ENCODE peak calls at places on chromosomes 16 and 17, in eight cellular contexts. One of them, this sample, is unnamed.

GRCh38 chr16:66934138-66934838 is at the start of gene CIAO2B:
- DNase-seq in AG04449: no peak
- DNase-seq in spleen: peak
- DNase-seq in neural crest cell: peak
- DNase-seq in CD8-positive, alpha-beta T cell: peak
- DNase-seq in neural progenitor cell: peak
- DNase-seq in heart right ventricle: peak
- DNase-seq in testis: peak
- DNase-seq in this sample: peak

GRCh38 chr17:60139438-60140285 is 10.1 kb upstream of the CA4 start:
- DNase-seq in CD8-positive, alpha-beta T cell: peak
- DNase-seq in spleen: peak
- DNase-seq in neural progenitor cell: peak
- DNase-seq in AG04449: no peak
- DNase-seq in heart right ventricle: peak
- DNase-seq in neural crest cell: peak
- DNase-seq in testis: peak
- DNase-seq in this sample: peak

GRCh38 chr16:52690468-52690867 is 143.5 kb upstream of the TOX3 start:
- DNase-seq in testis: no peak
- DNase-seq in CD8-positive, alpha-beta T cell: no peak
- DNase-seq in neural progenitor cell: no peak
- DNase-seq in neural crest cell: no peak
- DNase-seq in AG04449: no peak
- DNase-seq in spleen: no peak
- DNase-seq in heart right ventricle: no peak
- DNase-seq in this sample: no peak

GRCh38 chr16:66476328-66477027 is 49.4 kb downstream of the BEAN1 start:
- DNase-seq in neural crest cell: no peak
- DNase-seq in CD8-positive, alpha-beta T cell: peak
- DNase-seq in spleen: peak
- DNase-seq in neural progenitor cell: no peak
- DNase-seq in heart right ventricle: no peak
- DNase-seq in AG04449: no peak
- DNase-seq in testis: no peak
- DNase-seq in this sample: no peak

GRCh38 chr16:70372921-70373550 is 26.3 kb downstream of the DDX19A start:
- DNase-seq in neural crest cell: no peak
- DNase-seq in testis: no peak
- DNase-seq in spleen: no peak
- DNase-seq in neural progenitor cell: no peak
- DNase-seq in CD8-positive, alpha-beta T cell: no peak
- DNase-seq in heart right ventricle: no peak
- DNase-seq in AG04449: no peak
- DNase-seq in this sample: no peak

GRCh38 chr16:53216798-53217197 is 162.0 kb downstream of the CHD9 start:
- DNase-seq in CD8-positive, alpha-beta T cell: no peak
- DNase-seq in AG04449: no peak
- DNase-seq in testis: no peak
- DNase-seq in neural progenitor cell: no peak
- DNase-seq in neural crest cell: no peak
- DNase-seq in spleen: no peak
- DNase-seq in heart right ventricle: no peak
- DNase-seq in this sample: no peak

GRCh38 chr16:3842994-3843393 is 37.5 kb downstream of the CREBBP start:
- DNase-seq in CD8-positive, alpha-beta T cell: no peak
- DNase-seq in testis: no peak
- DNase-seq in AG04449: no peak
- DNase-seq in heart right ventricle: no peak
- DNase-seq in neural crest cell: no peak
- DNase-seq in neural progenitor cell: no peak
- DNase-seq in spleen: no peak
- DNase-seq in this sample: no peak

GRCh38 chr16:50281391-50282009 is 15.1 kb downstream of the ADCY7 start:
- DNase-seq in testis: no peak
- DNase-seq in neural progenitor cell: no peak
- DNase-seq in AG04449: no peak
- DNase-seq in heart right ventricle: peak
- DNase-seq in spleen: peak
- DNase-seq in neural crest cell: no peak
- DNase-seq in CD8-positive, alpha-beta T cell: no peak
- DNase-seq in this sample: no peak

GRCh38 chr16:64982581-64982980 is 139.3 kb downstream of the CDH11 start:
- DNase-seq in AG04449: no peak
- DNase-seq in CD8-positive, alpha-beta T cell: no peak
- DNase-seq in heart right ventricle: no peak
- DNase-seq in spleen: no peak
- DNase-seq in neural crest cell: no peak
- DNase-seq in testis: no peak
- DNase-seq in neural progenitor cell: no peak
- DNase-seq in this sample: no peak

GRCh38 chr17:29566473-29567361 is at the start of gene ABHD15:
- DNase-seq in spleen: peak
- DNase-seq in heart right ventricle: peak
- DNase-seq in CD8-positive, alpha-beta T cell: peak
- DNase-seq in neural progenitor cell: peak
- DNase-seq in testis: peak
- DNase-seq in neural crest cell: no peak
- DNase-seq in AG04449: no peak
- DNase-seq in this sample: peak
- TF ChIP-seq CTCF in spleen: no peak
- TF ChIP-seq CTCF in heart right ventricle: no peak
- TF ChIP-seq CTCF in CD8-positive, alpha-beta T cell: no peak
- TF ChIP-seq CTCF in neural progenitor cell: no peak
- TF ChIP-seq CTCF in testis: no peak
- TF ChIP-seq CTCF in neural crest cell: no peak
- TF ChIP-seq CTCF in AG04449: no peak
- TF ChIP-seq CTCF in this sample: no peak

DNA sequence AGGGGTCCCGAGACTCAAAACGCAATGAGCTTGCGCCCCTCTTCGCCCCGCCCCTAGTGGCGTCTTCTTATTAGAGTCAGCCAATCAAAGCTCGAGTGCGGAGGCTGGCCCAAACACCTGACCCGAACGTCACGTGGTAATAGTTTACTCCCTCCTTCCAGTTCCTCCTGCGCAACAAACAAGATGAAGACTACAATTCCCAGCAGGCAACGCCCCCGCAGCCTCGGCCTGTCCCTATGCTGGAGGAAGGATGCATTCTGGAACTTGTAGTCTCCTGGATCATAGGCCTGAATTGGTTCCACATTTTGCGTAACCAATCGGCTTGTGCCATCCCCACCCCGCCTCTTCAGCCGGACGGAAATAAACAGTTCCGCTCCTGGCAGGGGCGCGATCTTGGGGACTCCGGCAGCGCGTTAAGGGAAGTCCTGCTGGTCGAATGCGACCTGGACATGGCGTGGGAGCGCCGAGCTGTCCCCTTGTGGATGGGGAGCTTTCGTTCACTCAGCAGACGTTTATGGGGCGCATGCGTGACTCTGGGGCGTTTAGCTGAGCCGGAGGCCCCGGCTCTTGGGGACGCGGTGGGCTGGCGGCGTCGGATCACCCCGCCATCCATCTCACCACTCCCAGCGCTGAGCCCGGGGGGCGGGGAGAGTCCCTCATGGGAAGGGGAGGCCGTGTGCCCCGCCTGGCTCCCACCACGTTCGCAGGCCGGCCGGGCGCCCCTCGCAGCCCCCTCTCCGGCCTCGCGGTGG is at the start of gene WBP2:
- DNase-seq in neural progenitor cell: peak
- DNase-seq in testis: peak
- DNase-seq in AG04449: peak
- DNase-seq in heart right ventricle: peak
- DNase-seq in spleen: peak
- DNase-seq in CD8-positive, alpha-beta T cell: peak
- DNase-seq in neural crest cell: peak
- DNase-seq in this sample: peak
- TF ChIP-seq CTCF in neural progenitor cell: peak
- TF ChIP-seq CTCF in testis: peak
- TF ChIP-seq CTCF in AG04449: peak
- TF ChIP-seq CTCF in heart right ventricle: peak
- TF ChIP-seq CTCF in spleen: peak
- TF ChIP-seq CTCF in CD8-positive, alpha-beta T cell: no peak
- TF ChIP-seq CTCF in neural crest cell: peak
- TF ChIP-seq CTCF in this sample: no peak

GRCh38 chr17:38605852-38606645 is at the start of gene SRCIN1:
- DNase-seq in testis: peak
- DNase-seq in spleen: peak
- DNase-seq in AG04449: no peak
- DNase-seq in neural progenitor cell: peak
- DNase-seq in neural crest cell: peak
- DNase-seq in heart right ventricle: peak
- DNase-seq in CD8-positive, alpha-beta T cell: no peak
- DNase-seq in this sample: no peak

GRCh38 chr17:38602862-38603785 is 2.6 kb downstream of the SRCIN1 start:
- DNase-seq in CD8-positive, alpha-beta T cell: no peak
- DNase-seq in neural crest cell: no peak
- DNase-seq in testis: no peak
- DNase-seq in spleen: no peak
- DNase-seq in neural progenitor cell: peak
- DNase-seq in AG04449: no peak
- DNase-seq in heart right ventricle: no peak
- DNase-seq in this sample: no peak

GRCh38 chr17:38605230-38605851 is 411 bp downstream of the SRCIN1 start:
- DNase-seq in AG04449: no peak
- DNase-seq in CD8-positive, alpha-beta T cell: no peak
- DNase-seq in testis: no peak
- DNase-seq in neural progenitor cell: peak
- DNase-seq in spleen: no peak
- DNase-seq in heart right ventricle: no peak
- DNase-seq in neural crest cell: no peak
- DNase-seq in this sample: no peak

GRCh38 chr17:38603786-38604478 is 1.8 kb downstream of the SRCIN1 start:
- DNase-seq in spleen: no peak
- DNase-seq in testis: no peak
- DNase-seq in heart right ventricle: no peak
- DNase-seq in AG04449: no peak
- DNase-seq in CD8-positive, alpha-beta T cell: no peak
- DNase-seq in neural progenitor cell: no peak
- DNase-seq in neural crest cell: no peak
- DNase-seq in this sample: no peak

GRCh38 chr17:38604479-38605229 is 1.1 kb downstream of the SRCIN1 start:
- DNase-seq in neural progenitor cell: peak
- DNase-seq in testis: peak
- DNase-seq in neural crest cell: peak
- DNase-seq in CD8-positive, alpha-beta T cell: no peak
- DNase-seq in spleen: no peak
- DNase-seq in heart right ventricle: no peak
- DNase-seq in AG04449: no peak
- DNase-seq in this sample: no peak
- TF ChIP-seq CTCF in neural progenitor cell: peak
- TF ChIP-seq CTCF in testis: no peak
- TF ChIP-seq CTCF in neural crest cell: peak
- TF ChIP-seq CTCF in CD8-positive, alpha-beta T cell: no peak
- TF ChIP-seq CTCF in spleen: no peak
- TF ChIP-seq CTCF in heart right ventricle: no peak
- TF ChIP-seq CTCF in AG04449: no peak
- TF ChIP-seq CTCF in this sample: no peak

DNA sequence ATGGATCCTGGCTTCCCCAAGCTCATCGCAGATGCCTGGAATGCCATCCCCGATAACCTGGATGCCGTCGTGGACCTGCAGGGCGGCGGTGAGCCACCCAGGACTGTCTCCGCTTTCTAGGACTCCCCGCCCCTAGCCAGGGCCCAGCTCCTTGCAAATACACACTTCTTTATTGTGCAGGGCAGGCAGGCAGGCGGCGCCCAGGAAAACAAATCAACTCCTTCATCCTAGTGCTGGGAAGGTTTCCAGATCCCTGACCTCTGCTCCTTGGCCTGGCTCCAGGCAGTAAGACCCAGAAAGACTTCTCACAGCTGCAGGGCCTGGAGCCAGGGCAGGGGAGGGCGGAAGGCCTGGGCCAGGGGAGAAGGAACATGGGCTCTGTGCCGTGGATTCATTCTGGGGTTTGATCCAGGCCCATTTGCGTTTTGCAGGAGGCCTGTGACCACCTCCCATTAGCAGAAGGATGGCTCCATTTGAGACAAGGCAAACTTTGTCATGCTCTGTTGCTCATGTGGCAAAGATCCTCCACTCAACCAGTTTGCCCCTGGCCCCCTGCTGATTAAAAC is 6.0 kb upstream of the LPCAT2 start:
- DNase-seq in CD8-positive, alpha-beta T cell: no peak
- DNase-seq in neural progenitor cell: peak
- DNase-seq in spleen: no peak
- DNase-seq in heart right ventricle: peak
- DNase-seq in AG04449: no peak
- DNase-seq in neural crest cell: peak
- DNase-seq in testis: peak
- DNase-seq in this sample: no peak
- TF ChIP-seq CTCF in CD8-positive, alpha-beta T cell: no peak
- TF ChIP-seq CTCF in neural progenitor cell: no peak
- TF ChIP-seq CTCF in spleen: no peak
- TF ChIP-seq CTCF in heart right ventricle: peak
- TF ChIP-seq CTCF in AG04449: no peak
- TF ChIP-seq CTCF in neural crest cell: no peak
- TF ChIP-seq CTCF in testis: no peak
- TF ChIP-seq CTCF in this sample: no peak

DNA sequence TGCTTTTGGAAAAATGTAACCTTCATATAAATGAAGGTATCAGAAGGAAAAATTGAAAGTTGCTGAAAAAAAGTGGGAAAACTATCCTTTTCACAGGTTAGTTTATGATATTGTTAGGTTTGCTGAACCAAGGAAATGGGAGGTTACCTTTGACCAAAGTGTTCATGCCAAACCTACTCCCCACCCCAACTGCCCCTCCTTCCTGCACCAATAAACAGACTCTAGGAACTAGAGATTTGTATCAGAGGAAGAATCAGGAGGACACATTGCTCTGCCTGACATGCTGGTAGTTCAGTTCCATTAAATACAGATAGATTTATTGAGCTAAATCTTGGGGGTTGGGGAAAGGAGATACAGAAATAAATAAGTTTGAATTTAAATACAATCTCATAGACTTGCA is 18.2 kb downstream of the MYH8 start:
- DNase-seq in neural crest cell: no peak
- DNase-seq in testis: no peak
- DNase-seq in neural progenitor cell: no peak
- DNase-seq in CD8-positive, alpha-beta T cell: no peak
- DNase-seq in AG04449: no peak
- DNase-seq in heart right ventricle: no peak
- DNase-seq in spleen: no peak
- DNase-seq in this sample: no peak
- TF ChIP-seq CTCF in neural crest cell: no peak
- TF ChIP-seq CTCF in testis: no peak
- TF ChIP-seq CTCF in neural progenitor cell: no peak
- TF ChIP-seq CTCF in CD8-positive, alpha-beta T cell: no peak
- TF ChIP-seq CTCF in AG04449: no peak
- TF ChIP-seq CTCF in heart right ventricle: no peak
- TF ChIP-seq CTCF in spleen: no peak
- TF ChIP-seq CTCF in this sample: no peak

GRCh38 chr17:1758812-1759211 is 3.0 kb upstream of the SERPINF1 start:
- DNase-seq in neural crest cell: no peak
- DNase-seq in spleen: no peak
- DNase-seq in testis: no peak
- DNase-seq in neural progenitor cell: no peak
- DNase-seq in AG04449: no peak
- DNase-seq in CD8-positive, alpha-beta T cell: no peak
- DNase-seq in heart right ventricle: no peak
- DNase-seq in this sample: no peak
- TF ChIP-seq CTCF in neural crest cell: no peak
- TF ChIP-seq CTCF in spleen: no peak
- TF ChIP-seq CTCF in testis: no peak
- TF ChIP-seq CTCF in neural progenitor cell: no peak
- TF ChIP-seq CTCF in AG04449: no peak
- TF ChIP-seq CTCF in CD8-positive, alpha-beta T cell: no peak
- TF ChIP-seq CTCF in heart right ventricle: no peak
- TF ChIP-seq CTCF in this sample: no peak